ENCODE peak calls at places on chromosomes 13 and 19, in nine cellular contexts. J is C1 segment of cervical spinal cord, B is vagina, Y is sigmoid colon, L is hepatic stellate cell, F is EH, K is NCI-H2081, Z is HT1080, G is cardiac fibroblast. H is an unnamed sample.

GRCh38 chr19:11496391-11497163 is 9.1 kb downstream of the ZNF653 start:
- DNase-seq in J (no peak), B (no peak), Y (peak; percentile 88), L (peak; percentile 86), F (peak; percentile 87), K (peak; percentile 25), Z (peak; percentile 84), G (peak; percentile 93), H (peak; percentile 76)

GRCh38 chr19:14267224-14267741 is 61.3 kb upstream of the ADGRL1 start:
- DNase-seq in J (no peak), B (no peak), Y (no peak), L (no peak), F (no peak), K (no peak), Z (no peak), G (no peak), H (no peak)

GRCh38 chr13:48801255-48801654 is 147.5 kb downstream of the CYSLTR2 start:
- DNase-seq in J (no peak), B (no peak), Y (no peak), L (no peak), F (peak; percentile 76), K (no peak), Z (no peak), G (peak; percentile 78), H (no peak)

GRCh38 chr13:92175330-92175729 is 776.9 kb downstream of the GPC5 start:
- DNase-seq in J (no peak), B (no peak), Y (no peak), L (peak; percentile 31), F (no peak), K (peak; percentile 33), Z (peak; percentile 68), G (peak; percentile 30), H (peak; percentile 13)

GRCh38 chr13:48646791-48647190 is 6.9 kb upstream of the CYSLTR2 start:
- DNase-seq in J (no peak), B (no peak), Y (no peak), L (no peak), F (no peak), K (no peak), Z (no peak), G (no peak), H (no peak)

GRCh38 chr19:11142528-11143171 is 12.9 kb downstream of the SPC24 start:
- DNase-seq in J (peak; percentile 39), B (no peak), Y (peak; percentile 97), L (peak; percentile 96), F (peak; percentile 97), K (no peak), Z (peak; percentile 91), G (peak; percentile 96), H (peak; percentile 51)

GRCh38 chr13:63497601-63498000 is 2082.0 kb upstream of the PCDH20 start:
- DNase-seq in J (no peak), B (no peak), Y (no peak), L (no peak), F (peak; percentile 30), K (no peak), Z (no peak), G (peak; percentile 28), H (no peak)

GRCh38 chr19:14528419-14529253 is 758 bp upstream of the TECR start:
- DNase-seq in J (no peak), B (peak; percentile 96), Y (peak; percentile 75), L (no peak), F (no peak), K (no peak), Z (no peak), G (no peak), H (no peak)

GRCh38 chr13:32427852-32428580 is at the start of gene N4BP2L1:
- DNase-seq in J (peak; percentile 80), B (no peak), Y (peak; percentile 87), L (peak; percentile 60), F (peak; percentile 52), K (peak; percentile 12), Z (peak; percentile 43), G (peak; percentile 44), H (peak; percentile 72)

GRCh38 chr13:33262069-33262487 is 23.5 kb downstream of the STARD13 start:
- DNase-seq in J (no peak), B (no peak), Y (peak; percentile 72), L (no peak), F (peak; percentile 26), K (no peak), Z (peak; percentile 91), G (peak; percentile 68), H (no peak)

GRCh38 chr13:28136916-28137315 is 1.4 kb upstream of the PAN3 start:
- DNase-seq in J (no peak), B (no peak), Y (no peak), L (no peak), F (peak; percentile 14), K (no peak), Z (no peak), G (no peak), H (no peak)

H was measured in HuH-7.